ENCODE peak calls at places on chromosomes 6 and 20, in five cellular contexts. X is IMR-90, P is H9, E is H1, Q is mesendoderm. T is an unnamed sample.

GRCh38 chr6:89021629-89022028 is 58.2 kb upstream of the RNGTT start:
- DNase-seq in E (peak), X (no peak), P (peak), Q (peak), T (no peak)

GRCh38 chr6:493840-494239 is 102.3 kb downstream of the IRF4 start:
- DNase-seq in E (no peak), X (no peak), P (no peak), Q (no peak), T (no peak)

GRCh38 chr6:741410-742339 is 48.7 kb upstream of the EXOC2 start:
- DNase-seq in P (no peak), X (no peak), Q (no peak), E (no peak), T (no peak)

GRCh38 chr6:43645613-43645964 is 753 bp downstream of the RSPH9 start:
- DNase-seq in Q (no peak), P (no peak), E (no peak), X (no peak), T (no peak)

GRCh38 chr20:52923123-52923543 is 49.0 kb upstream of the TSHZ2 start:
- DNase-seq in E (peak), X (peak), P (no peak), Q (peak), T (peak)

GRCh38 chr6:515267-515666 is 123.7 kb downstream of the IRF4 start:
- DNase-seq in Q (peak), E (no peak), X (no peak), P (no peak), T (no peak)

GRCh38 chr6:14383393-14384174 is 266.0 kb downstream of the CD83 start:
- DNase-seq in E (no peak), Q (peak), P (no peak), X (no peak), T (no peak)

GRCh38 chr6:156857573-156857972 is 80.4 kb downstream of the ARID1B start:
- DNase-seq in P (no peak), Q (no peak), E (no peak), X (peak), T (no peak)

GRCh38 chr6:169326067-169326799 is 72.6 kb upstream of the THBS2 start:
- DNase-seq in X (peak), P (peak), Q (peak), E (peak), T (peak)

GRCh38 chr20:10521068-10521834 is 86.1 kb downstream of the SLX4IP start:
- DNase-seq in X (peak), Q (no peak), E (no peak), P (no peak), T (peak)

GRCh38 chr6:3664641-3665041 is 86.9 kb downstream of the PXDC1 start:
- DNase-seq in X (peak), Q (peak), P (no peak), E (no peak), T (no peak)

GRCh38 chr6:70413829-70414494 is 654 bp downstream of the FAM135A start:
- DNase-seq in E (no peak), X (no peak), P (no peak), Q (peak), T (peak)

GRCh38 chr6:4032475-4032874 is 46.5 kb downstream of the FAM217A start:
- DNase-seq in E (no peak), Q (no peak), X (no peak), P (no peak), T (no peak)

GRCh38 chr20:49676581-49677291 is 36.9 kb downstream of the B4GALT5 start:
- DNase-seq in X (peak), Q (no peak), P (no peak), E (no peak), T (no peak)

GRCh38 chr6:132494954-132495353 is 18.0 kb downstream of the STX7 start:
- DNase-seq in Q (no peak), X (no peak), E (no peak), P (no peak), T (no peak)

GRCh38 chr20:18928626-18929025 is 115.0 kb downstream of the SCP2D1 start:
- DNase-seq in P (no peak), E (no peak), Q (no peak), X (no peak), T (no peak)

GRCh38 chr20:19583532-19584175 is 174.4 kb upstream of the RIN2 start:
- DNase-seq in Q (peak), P (peak), X (peak), E (peak), T (peak)

GRCh38 chr20:54214566-54214965 is 6.7 kb downstream of the PFDN4 start:
- DNase-seq in E (no peak), X (no peak), Q (no peak), P (no peak), T (no peak)

GRCh38 chr20:37475258-37475657 is 45.8 kb upstream of the NNAT start:
- DNase-seq in X (no peak), Q (no peak), E (no peak), P (no peak), T (no peak)

GRCh38 chr6:55069132-55069781 is 105.1 kb upstream of the HCRTR2 start:
- DNase-seq in Q (peak), X (peak), P (peak), E (peak), T (peak)

GRCh38 chr6:14549871-14550270 is 432.3 kb downstream of the CD83 start:
- DNase-seq in P (no peak), E (no peak), X (no peak), Q (no peak), T (no peak)

GRCh38 chr6:166767191-166767590 is 140.1 kb upstream of the RPS6KA2 start:
- DNase-seq in E (no peak), P (peak), X (no peak), Q (no peak), T (no peak)

GRCh38 chr6:30717129-30717844 is at the start of gene MDC1:
- DNase-seq in Q (peak), X (peak), E (peak), P (peak), T (peak)

GRCh38 chr6:30714263-30714662 is 2.8 kb downstream of the MDC1 start:
- DNase-seq in Q (no peak), X (no peak), E (no peak), P (no peak), T (no peak)

GRCh38 chr6:30719791-30720737 is at the start of gene TUBB:
- DNase-seq in E (peak), P (peak), X (peak), Q (peak), T (peak)

GRCh38 chr6:30719356-30719755 is 796 bp upstream of the TUBB start:
- DNase-seq in X (no peak), E (no peak), P (no peak), Q (no peak), T (no peak)

DNA sequence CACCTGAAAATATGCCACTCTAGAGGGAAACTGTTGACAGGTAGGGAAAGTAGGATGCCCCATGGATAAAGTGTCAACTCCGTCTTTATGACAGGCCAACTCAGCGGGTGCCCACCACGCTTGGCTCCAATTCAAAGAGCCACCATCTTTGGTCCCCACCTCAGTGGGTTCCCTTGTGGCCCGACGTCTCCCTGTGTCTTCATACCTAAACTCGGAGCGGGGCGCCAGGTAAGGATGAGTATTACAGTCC is 277 bp downstream of the MDC1 start:
- DNase-seq in P (no peak), X (no peak), E (no peak), Q (no peak), T (no peak)
- H2AK5ac ChIP-seq in P (no peak), X (peak), E (no peak), Q (peak), T (no peak)

DNA sequence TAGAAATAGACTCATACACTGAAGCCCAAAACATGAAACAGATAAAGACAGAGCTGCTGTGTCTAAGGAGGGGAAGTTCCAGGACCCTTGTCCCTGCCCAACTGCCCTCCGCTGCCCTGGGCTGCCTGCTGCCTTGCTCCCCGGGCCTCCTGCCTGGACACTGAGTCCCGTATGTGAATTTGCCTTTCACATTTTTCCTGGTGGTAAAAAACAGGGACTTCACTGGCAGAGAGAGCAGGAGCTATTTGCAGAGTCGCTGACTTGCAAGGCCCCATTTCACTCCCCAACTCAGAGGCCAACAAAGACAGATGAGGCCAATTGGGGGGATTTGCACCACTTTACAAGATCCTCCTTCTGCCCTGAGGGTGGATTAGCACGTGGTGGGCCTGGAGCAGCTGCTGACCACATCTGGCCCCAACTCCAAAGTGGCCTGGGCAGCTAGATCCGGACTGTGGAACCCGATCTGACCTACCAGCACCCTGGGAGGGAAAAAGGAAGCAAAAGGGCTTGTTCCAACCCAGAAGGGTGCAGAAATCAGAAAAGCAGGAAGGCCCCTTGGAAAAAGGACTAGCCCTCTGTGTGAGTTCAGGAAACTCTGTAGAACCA is 61.4 kb downstream of the NOL4L start:
- DNase-seq in E (no peak), X (no peak), P (no peak), Q (no peak), T (no peak)
- H3K27ac ChIP-seq in E (no peak), X (no peak), P (no peak), Q (no peak), T (no peak)

GRCh38 chr6:47245745-47246371 is 63.8 kb downstream of the TNFRSF21 start:
- DNase-seq in P (no peak), Q (peak), X (no peak), E (no peak), T (no peak)

GRCh38 chr6:47242483-47243386 is 67.0 kb downstream of the TNFRSF21 start:
- DNase-seq in E (peak), P (peak), Q (peak), X (peak), T (no peak)

GRCh38 chr6:47240277-47240890 is 69.3 kb downstream of the TNFRSF21 start:
- DNase-seq in P (no peak), E (no peak), Q (no peak), X (no peak), T (no peak)

GRCh38 chr6:47238456-47238995 is 71.2 kb downstream of the TNFRSF21 start:
- DNase-seq in E (no peak), P (no peak), Q (peak), X (peak), T (no peak)

GRCh38 chr6:47241742-47242482 is 67.8 kb downstream of the TNFRSF21 start:
- DNase-seq in X (no peak), E (no peak), Q (no peak), P (no peak), T (no peak)
- H2AK5ac ChIP-seq in X (peak), E (no peak), Q (no peak), P (peak), T (peak)

GRCh38 chr6:45454008-45454911 is 76.5 kb upstream of the SUPT3H start:
- DNase-seq in X (peak), P (no peak), E (no peak), Q (peak), T (no peak)
- H3K27ac ChIP-seq in X (peak), P (no peak), E (no peak), Q (no peak), T (no peak)